ENCODE peak calls at places on chromosomes 5 and 9, in nine cellular contexts. V is HS-27A; C is AML-193; Z is activated CD4-positive, alpha-beta T cell treated with anti-CD3 and anti-CD28 coated beads for 36 hours; L is activated T-helper 1 cell treated with Interleukin-2 at 50 U/mL for 16 hours; E is iPS DF 19.7; W is BE2C; X is GM23338; D is PC-3. P is an unnamed sample.
A peak's percentile ranks its signal among the peaks of the same experiment; 100 is the strongest.

GRCh38 chr9:137168575-137168906 is 1.3 kb downstream of the LRRC26 start:
- DNase-seq in W (no peak), Z (peak; percentile 37), C (no peak), E (no peak), L (no peak), D (no peak), X (peak; percentile 23), V (no peak), P (no peak)

GRCh38 chr5:178331491-178331981 is 98.9 kb upstream of the PHYKPL start:
- DNase-seq in W (peak; percentile 37), D (peak; percentile 64), X (no peak), Z (no peak), C (no peak), L (no peak), V (no peak), E (no peak), P (no peak)

GRCh38 chr5:142070000-142070399 is 38.6 kb upstream of the NDFIP1 start:
- DNase-seq in V (no peak), L (no peak), Z (no peak), C (no peak), D (no peak), E (no peak), W (peak; percentile 36), X (no peak), P (no peak)

GRCh38 chr9:119792242-119792641 is 423.0 kb upstream of the BRINP1 start:
- DNase-seq in C (no peak), L (no peak), X (no peak), D (no peak), E (no peak), W (no peak), V (no peak), Z (no peak), P (no peak)

GRCh38 chr9:6567140-6567591 is 78.4 kb downstream of the GLDC start:
- DNase-seq in C (no peak), V (peak; percentile 63), Z (peak; percentile 73), X (no peak), E (no peak), L (no peak), W (no peak), D (peak; percentile 87), P (peak; percentile 95)

GRCh38 chr5:103466494-103466893 is 96.1 kb downstream of the NUDT12 start:
- DNase-seq in Z (no peak), V (no peak), L (no peak), E (no peak), X (no peak), D (peak; percentile 83), W (no peak), C (no peak), P (no peak)

GRCh38 chr5:37667846-37668245 is 172.0 kb downstream of the GDNF start:
- DNase-seq in E (no peak), D (no peak), X (no peak), Z (no peak), C (no peak), V (no peak), L (no peak), W (no peak), P (no peak)

GRCh38 chr5:139271201-139272027 is 22.1 kb upstream of the MATR3 start:
- DNase-seq in V (no peak), W (no peak), Z (no peak), C (no peak), X (no peak), E (no peak), L (no peak), D (peak; percentile 72), P (no peak)

GRCh38 chr5:44663991-44664710 is 144.6 kb upstream of the MRPS30 start:
- DNase-seq in E (no peak), Z (no peak), W (peak; percentile 24), D (no peak), C (no peak), V (no peak), X (no peak), L (no peak), P (no peak)

GRCh38 chr9:70049672-70050271 is 6.1 kb downstream of the MAMDC2 start:
- DNase-seq in X (no peak), Z (no peak), C (no peak), E (no peak), D (no peak), W (no peak), L (no peak), V (no peak), P (no peak)

P was measured in keratinocyte.